ENCODE peak calls at places on chromosomes 3 and 15, in five cellular contexts. Y, J, V, G and D are unnamed samples.

GRCh38 chr3:5078151-5078550 is 43.9 kb upstream of the ARL8B start:
- DNase-seq in Y (no peak), J (no peak), V (no peak), G (peak), D (no peak)

GRCh38 chr3:112048911-112049310 is 14.4 kb downstream of the TMPRSS7 start:
- DNase-seq in Y (no peak), J (no peak), V (no peak), G (no peak), D (no peak)

GRCh38 chr3:12944413-12944812 is 103.0 kb upstream of the RPL32 start:
- DNase-seq in Y (peak), J (no peak), V (no peak), G (no peak), D (no peak)

GRCh38 chr3:61381745-61382392 is 130.6 kb upstream of the FHIT start:
- DNase-seq in Y (no peak), J (no peak), V (no peak), G (peak), D (peak)

GRCh38 chr15:81216411-81216810 is 19.7 kb downstream of the IL16 start:
- DNase-seq in Y (no peak), J (no peak), V (no peak), G (no peak), D (no peak)

GRCh38 chr3:15847239-15847638 is 49.5 kb upstream of the ANKRD28 start:
- DNase-seq in Y (no peak), J (no peak), V (no peak), G (no peak), D (no peak)

GRCh38 chr3:87771338-87772059 is 287.3 kb downstream of the CGGBP1 start:
- DNase-seq in Y (no peak), J (no peak), V (no peak), G (no peak), D (peak)

GRCh38 chr15:90038639-90039095 is 37.5 kb downstream of the ZNF710 start:
- DNase-seq in Y (no peak), J (no peak), V (no peak), G (no peak), D (no peak)

GRCh38 chr15:22794621-22795167 is 8.2 kb downstream of the NIPA1 start:
- DNase-seq in Y (no peak), J (no peak), V (no peak), G (no peak), D (no peak)

GRCh38 chr3:117846238-117846637 is 1136.7 kb downstream of the TUSC7 start:
- DNase-seq in Y (no peak), J (no peak), V (no peak), G (no peak), D (no peak)

GRCh38 chr3:171245796-171246453 is 214.3 kb downstream of the TNIK start:
- DNase-seq in Y (no peak), J (no peak), V (no peak), G (no peak), D (no peak)

GRCh38 chr15:77851086-77851485 is 218.4 kb upstream of the LINGO1 start:
- DNase-seq in Y (no peak), J (no peak), V (no peak), G (no peak), D (no peak)

GRCh38 chr3:172065534-172065933 is 26.2 kb downstream of the FNDC3B start:
- DNase-seq in Y (no peak), J (no peak), V (no peak), G (no peak), D (peak)

GRCh38 chr15:37102315-37103021 is 2.1 kb upstream of the MEIS2 start:
- DNase-seq in Y (peak), J (no peak), V (no peak), G (no peak), D (no peak)

GRCh38 chr3:2375371-2375770 is 276.7 kb downstream of the CNTN4 start:
- DNase-seq in Y (no peak), J (no peak), V (no peak), G (no peak), D (no peak)

GRCh38 chr3:195900426-195901355 is 7.7 kb downstream of the TNK2 start:
- DNase-seq in Y (no peak), J (peak), V (peak), G (peak), D (no peak)

GRCh38 chr3:10510086-10510742 is 4.8 kb upstream of the ATP2B2 start:
- DNase-seq in Y (no peak), J (no peak), V (no peak), G (no peak), D (no peak)

GRCh38 chr15:41941644-41942415 is 30.5 kb downstream of the EHD4 start:
- DNase-seq in Y (no peak), J (no peak), V (no peak), G (no peak), D (no peak)

GRCh38 chr15:41942886-41943285 is 29.5 kb downstream of the EHD4 start:
- DNase-seq in Y (no peak), J (no peak), V (no peak), G (no peak), D (no peak)

GRCh38 chr15:41944313-41944940 is 27.9 kb downstream of the EHD4 start:
- DNase-seq in Y (peak), J (no peak), V (no peak), G (peak), D (no peak)

GRCh38 chr15:41945221-41945620 is 27.1 kb downstream of the EHD4 start:
- DNase-seq in Y (no peak), J (no peak), V (no peak), G (no peak), D (no peak)

GRCh38 chr15:41943543-41944312 is 28.6 kb downstream of the EHD4 start:
- DNase-seq in Y (no peak), J (no peak), V (no peak), G (no peak), D (no peak)
- TF ChIP-seq POLR2A in Y (no peak), J (no peak), V (no peak), G (no peak), D (no peak)

GRCh38 chr3:63892773-63893352 is 19.3 kb downstream of the SCAANT1 start:
- DNase-seq in Y (no peak), J (no peak), V (no peak), G (no peak), D (no peak)

GRCh38 chr3:63896332-63897034 is 15.7 kb downstream of the SCAANT1 start:
- DNase-seq in Y (no peak), J (no peak), V (no peak), G (no peak), D (no peak)

GRCh38 chr3:63899997-63900396 is 12.2 kb downstream of the SCAANT1 start:
- DNase-seq in Y (no peak), J (no peak), V (no peak), G (no peak), D (no peak)

GRCh38 chr3:63891518-63891917 is 20.7 kb downstream of the SCAANT1 start:
- DNase-seq in Y (no peak), J (no peak), V (no peak), G (no peak), D (no peak)

DNA sequence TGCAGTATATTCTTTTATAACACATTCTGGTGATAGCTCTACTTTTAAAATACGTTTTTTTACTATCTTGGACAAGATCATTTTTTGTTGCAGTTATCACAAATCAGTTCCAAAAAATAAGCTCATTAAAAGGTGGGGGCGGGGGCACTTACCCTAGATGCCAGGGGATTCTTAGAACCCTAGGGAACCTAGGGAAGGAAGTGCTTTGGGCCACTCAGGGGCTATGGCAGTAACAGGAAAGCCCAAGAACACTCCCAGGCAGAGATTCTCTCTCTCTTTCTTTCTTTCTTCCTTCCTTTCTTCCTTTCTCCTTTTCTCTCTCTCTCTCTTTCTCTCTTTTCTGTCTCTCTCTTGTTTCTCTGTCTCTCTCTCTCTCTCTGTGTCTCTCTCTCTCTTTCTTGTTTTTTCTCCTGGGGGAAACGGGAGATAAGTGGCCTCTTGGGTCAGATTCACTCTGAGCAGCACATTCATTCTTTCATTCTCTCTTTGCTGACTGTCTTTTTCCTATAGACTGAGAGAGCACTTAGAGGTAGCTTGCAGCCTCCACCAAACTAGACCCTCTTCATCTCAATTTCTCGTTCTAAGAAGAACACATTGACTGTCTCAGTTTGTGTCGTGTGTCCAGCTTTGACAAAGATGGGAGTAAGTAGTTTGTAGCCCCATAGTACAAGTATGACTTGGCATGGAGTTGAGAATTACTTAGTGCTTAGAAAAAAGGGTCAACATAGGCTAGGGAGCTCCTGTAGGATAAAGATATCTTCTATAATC is 16.6 kb downstream of the SCAANT1 start:
- DNase-seq in Y (no peak), J (no peak), V (no peak), G (no peak), D (no peak)
- TF ChIP-seq POLR2A in Y (no peak), J (no peak), V (no peak), G (no peak), D (no peak)

GRCh38 chr15:70437882-70438331 is 325.5 kb downstream of the UACA start:
- DNase-seq in Y (no peak), J (no peak), V (no peak), G (no peak), D (no peak)

GRCh38 chr15:70440416-70441138 is 322.8 kb downstream of the UACA start:
- DNase-seq in Y (no peak), J (no peak), V (no peak), G (no peak), D (peak)

GRCh38 chr15:70438776-70439175 is 324.6 kb downstream of the UACA start:
- DNase-seq in Y (no peak), J (no peak), V (no peak), G (no peak), D (no peak)

GRCh38 chr15:70439304-70439877 is 324.0 kb downstream of the UACA start:
- DNase-seq in Y (no peak), J (no peak), V (no peak), G (no peak), D (peak)

DNA sequence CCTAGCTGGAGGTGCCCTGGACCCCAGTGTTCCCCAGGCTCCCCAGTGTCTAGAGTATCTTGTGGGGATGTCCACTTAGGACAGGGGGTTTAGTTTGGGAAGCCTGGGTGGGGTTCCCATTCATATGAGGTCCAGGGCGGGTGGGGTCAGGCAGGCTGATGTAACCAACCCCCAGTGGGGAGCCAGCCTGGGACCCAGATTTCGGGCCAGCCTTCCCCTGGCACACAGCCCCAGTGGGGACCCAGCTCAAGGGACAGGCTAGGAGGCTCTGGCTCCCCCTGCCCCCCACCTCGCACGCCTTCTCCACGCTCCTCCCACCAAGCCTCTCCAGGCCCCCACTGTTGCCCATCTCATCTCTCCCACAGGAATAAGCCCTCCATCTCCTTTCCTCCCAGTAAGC is 323.5 kb downstream of the UACA start:
- DNase-seq in Y (no peak), J (no peak), V (no peak), G (no peak), D (no peak)
- TF ChIP-seq POLR2A in Y (no peak), J (no peak), V (no peak), G (no peak), D (no peak)

GRCh38 chr3:132722165-132723023 is at the start of gene NPHP3:
- DNase-seq in Y (peak), J (peak), V (peak), G (peak), D (peak)
- TF ChIP-seq POLR2A in Y (peak), J (peak), V (no peak), G (peak), D (peak)

DNA sequence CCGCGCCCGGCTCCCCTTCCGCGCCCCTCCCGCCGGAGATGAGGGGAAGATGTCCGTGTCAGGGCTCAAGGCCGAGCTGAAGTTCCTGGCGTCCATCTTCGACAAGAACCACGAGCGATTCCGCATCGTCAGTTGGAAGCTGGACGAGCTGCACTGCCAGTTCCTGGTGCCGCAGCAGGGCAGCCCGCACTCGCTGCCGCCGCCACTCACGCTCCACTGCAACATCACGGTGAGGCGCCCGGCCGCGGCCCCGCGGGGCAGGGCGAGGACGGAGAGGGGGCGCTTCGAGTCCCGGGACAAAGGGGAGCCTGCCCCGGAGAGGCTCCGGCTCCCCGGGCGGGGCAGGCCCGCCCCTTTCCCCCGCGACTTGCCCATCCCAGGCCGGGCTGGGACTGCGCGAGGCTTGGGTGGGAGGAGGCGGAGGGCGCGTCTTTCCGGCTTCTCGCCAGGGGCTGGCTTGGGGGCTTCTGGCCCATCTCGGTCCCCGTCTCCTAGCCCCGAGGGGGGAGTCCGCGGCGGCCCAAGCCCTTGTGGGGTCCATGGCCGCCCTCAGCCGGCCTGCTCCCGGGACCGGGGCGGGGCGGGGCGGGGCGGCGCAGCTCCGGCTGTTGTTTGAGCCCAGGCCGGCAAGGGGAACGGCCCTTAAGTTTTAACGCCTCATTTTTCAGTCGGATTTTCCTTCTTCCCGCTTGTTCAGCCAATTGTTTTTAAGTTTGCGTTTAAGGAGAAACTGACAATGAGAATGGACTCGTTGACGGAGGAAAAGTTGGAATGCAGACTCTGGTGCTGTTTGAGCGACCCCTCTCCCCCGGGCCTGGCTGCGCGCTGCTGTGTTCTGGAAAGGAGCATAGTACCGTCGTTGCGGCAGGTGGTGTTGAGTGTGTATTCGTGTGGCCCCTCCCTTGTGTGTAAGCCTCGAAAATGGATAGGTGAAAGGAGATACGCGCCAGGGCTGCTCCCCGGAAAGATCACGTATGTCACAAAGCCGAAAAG is 667 bp downstream of the UBE2Q2 start:
- DNase-seq in Y (peak), J (peak), V (no peak), G (peak), D (peak)
- TF ChIP-seq POLR2A in Y (no peak), J (no peak), V (no peak), G (no peak), D (peak)

DNA sequence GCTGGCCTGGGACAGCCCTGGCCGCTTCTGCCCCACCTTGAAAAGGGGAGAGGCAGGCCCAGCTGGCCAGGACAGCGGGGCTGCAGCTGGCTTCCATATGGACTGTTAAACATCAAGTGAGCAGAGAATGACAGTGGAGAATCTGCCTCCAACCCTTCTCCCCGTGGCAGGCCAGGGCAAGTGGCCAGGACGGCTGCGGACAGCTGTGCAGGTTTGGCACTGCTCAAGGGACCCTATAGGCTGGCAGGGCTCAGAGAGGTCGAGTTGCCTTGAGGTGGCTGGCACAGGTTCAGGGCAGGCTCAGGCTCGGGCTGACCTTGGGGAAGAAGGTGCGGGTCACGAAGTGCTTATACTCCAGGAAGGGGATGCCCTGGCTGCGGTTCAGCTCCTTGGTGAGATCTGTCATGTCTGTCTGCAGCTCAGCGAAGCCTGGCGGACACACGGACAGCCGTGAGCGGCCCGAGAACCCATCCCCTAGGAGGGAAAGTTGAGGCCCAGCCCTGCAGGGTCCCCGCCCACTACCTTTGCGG is 24.3 kb downstream of the H1-8 start:
- DNase-seq in Y (peak), J (no peak), V (no peak), G (no peak), D (no peak)
- TF ChIP-seq POLR2A in Y (no peak), J (no peak), V (no peak), G (no peak), D (peak)